ENCODE peak calls at places on chromosomes 4 and X, in ten cellular contexts. Z is fibroblast of lung, S is astrocyte, V is GM23248, N is H9, O is HCT116, E is Karpas-422, T is IMR-90, R is SK-N-SH, Q is K562. K is an unnamed sample.

GRCh38 chrX:40109288-40110008 is 11.7 kb upstream of the BCOR start:
- DNase-seq in N (peak), V (peak), T (peak), Q (peak), Z (peak), O (no peak), E (peak), R (peak), S (no peak), K (peak)

GRCh38 chr4:158624889-158625478 is 46.7 kb downstream of the C4orf46 start:
- DNase-seq in N (peak), O (peak), S (peak), E (peak), Z (peak), Q (peak), V (peak), R (peak), T (peak), K (peak)

GRCh38 chr4:152328595-152328994 is 207.3 kb downstream of the FBXW7 start:
- DNase-seq in V (peak), Q (no peak), R (no peak), Z (peak), O (peak), S (no peak), E (no peak), T (no peak), N (no peak), K (no peak)

GRCh38 chrX:129077384-129077783 is 445.9 kb downstream of the SMARCA1 start:
- DNase-seq in T (no peak), E (no peak), V (no peak), Z (no peak), S (no peak), Q (no peak), O (no peak), N (no peak), R (no peak), K (no peak)

GRCh38 chr4:129387666-129388065 is 291.7 kb downstream of the C4orf33 start:
- DNase-seq in N (no peak), Q (no peak), T (no peak), V (no peak), E (no peak), O (no peak), Z (no peak), S (no peak), R (no peak), K (no peak)

GRCh38 chrX:107107459-107107858 is 11.2 kb downstream of the RBM41 start:
- DNase-seq in E (no peak), O (no peak), N (no peak), S (peak), V (no peak), Z (no peak), Q (no peak), R (no peak), T (no peak), K (no peak)

GRCh38 chr4:88957570-88957969 is 99.4 kb downstream of the FAM13A start:
- DNase-seq in E (no peak), R (no peak), O (no peak), Z (peak), V (no peak), T (no peak), N (no peak), Q (no peak), S (no peak), K (no peak)

GRCh38 chr4:78075986-78076385 is 18.9 kb downstream of the FRAS1 start:
- DNase-seq in E (no peak), R (no peak), O (no peak), Z (no peak), V (no peak), T (no peak), N (no peak), Q (no peak), S (no peak), K (no peak)

GRCh38 chrX:78527263-78527662 is 131.9 kb downstream of the RTL3 start:
- DNase-seq in Q (no peak), V (peak), R (no peak), N (no peak), O (no peak), S (peak), E (no peak), Z (no peak), T (peak), K (no peak)

GRCh38 chr4:100786481-100786880 is 268.7 kb upstream of the EMCN start:
- DNase-seq in R (no peak), S (peak), E (no peak), N (no peak), O (no peak), Z (no peak), V (no peak), T (no peak), Q (no peak), K (peak)

GRCh38 chr4:133148690-133149363 is at the start of gene PCDH10:
- DNase-seq in V (peak), N (peak), R (peak), Z (peak), S (peak), E (no peak), T (peak), Q (peak), O (no peak), K (peak)

GRCh38 chr4:133146574-133147198 is 2.4 kb upstream of the PCDH10 start:
- DNase-seq in Q (peak), R (peak), O (no peak), N (peak), E (no peak), V (peak), Z (peak), T (peak), S (peak), K (peak)

GRCh38 chr4:133147922-133148689 is 988 bp upstream of the PCDH10 start:
- DNase-seq in Q (no peak), N (peak), T (peak), V (peak), R (peak), S (peak), E (no peak), Z (peak), O (no peak), K (peak)

GRCh38 chr4:133146192-133146573 is 2.9 kb upstream of the PCDH10 start:
- DNase-seq in T (no peak), R (no peak), Z (no peak), Q (no peak), S (no peak), O (no peak), E (no peak), N (no peak), V (no peak), K (no peak)

DNA sequence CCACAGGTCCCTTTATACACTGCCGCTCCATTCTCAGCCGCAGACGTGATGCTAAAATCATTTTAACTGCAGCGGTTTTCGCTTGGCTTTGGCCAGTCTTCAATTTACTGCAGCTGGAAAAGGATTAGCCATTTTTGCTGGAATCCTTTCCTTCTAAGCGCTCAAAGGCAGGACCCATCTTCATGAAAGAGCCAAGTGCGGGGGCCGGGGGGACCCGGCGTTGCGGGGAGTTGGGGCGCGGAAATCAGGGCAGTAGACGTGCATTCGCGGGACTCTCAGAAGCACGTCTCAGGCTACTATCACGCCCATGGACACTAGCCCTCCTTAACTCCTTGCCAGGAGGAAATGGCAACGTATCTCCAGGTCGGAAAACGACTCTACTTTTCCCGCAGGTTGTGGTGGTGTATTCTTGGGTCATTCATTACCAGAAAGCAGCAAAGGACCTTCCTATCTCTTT is 1.7 kb upstream of the PCDH10 start:
- DNase-seq in S (no peak), V (no peak), Q (no peak), T (no peak), E (no peak), N (no peak), O (no peak), R (no peak), Z (no peak), K (no peak)
- H2AFZ ChIP-seq in S (peak), V (peak), Q (no peak), T (no peak), E (no peak), N (no peak), O (no peak), R (no peak), Z (peak), K (peak)

GRCh38 chr4:76374744-76375143 is 46.2 kb downstream of the CCDC158 start:
- DNase-seq in Q (no peak), S (peak), V (peak), N (no peak), R (no peak), T (no peak), O (no peak), E (no peak), Z (no peak), K (no peak)

GRCh38 chr4:76375703-76376102 is 45.2 kb downstream of the CCDC158 start:
- DNase-seq in Z (no peak), S (no peak), V (no peak), N (no peak), Q (no peak), T (no peak), E (no peak), O (no peak), R (no peak), K (no peak)

GRCh38 chr4:76376534-76376933 is 44.4 kb downstream of the CCDC158 start:
- DNase-seq in E (no peak), Z (no peak), R (no peak), Q (no peak), S (no peak), T (no peak), V (no peak), O (no peak), N (no peak), K (no peak)

GRCh38 chr4:76377922-76378321 is 43.0 kb downstream of the CCDC158 start:
- DNase-seq in Q (peak), E (peak), V (peak), S (peak), Z (peak), O (peak), R (peak), N (no peak), T (peak), K (no peak)

GRCh38 chr4:76377481-76377901 is 43.5 kb downstream of the CCDC158 start:
- DNase-seq in S (no peak), R (no peak), T (no peak), N (no peak), Z (no peak), O (no peak), Q (no peak), V (no peak), E (no peak), K (no peak)
- H2AFZ ChIP-seq in S (no peak), R (no peak), T (no peak), N (no peak), Z (no peak), O (peak), Q (peak), V (no peak), E (no peak), K (no peak)

DNA sequence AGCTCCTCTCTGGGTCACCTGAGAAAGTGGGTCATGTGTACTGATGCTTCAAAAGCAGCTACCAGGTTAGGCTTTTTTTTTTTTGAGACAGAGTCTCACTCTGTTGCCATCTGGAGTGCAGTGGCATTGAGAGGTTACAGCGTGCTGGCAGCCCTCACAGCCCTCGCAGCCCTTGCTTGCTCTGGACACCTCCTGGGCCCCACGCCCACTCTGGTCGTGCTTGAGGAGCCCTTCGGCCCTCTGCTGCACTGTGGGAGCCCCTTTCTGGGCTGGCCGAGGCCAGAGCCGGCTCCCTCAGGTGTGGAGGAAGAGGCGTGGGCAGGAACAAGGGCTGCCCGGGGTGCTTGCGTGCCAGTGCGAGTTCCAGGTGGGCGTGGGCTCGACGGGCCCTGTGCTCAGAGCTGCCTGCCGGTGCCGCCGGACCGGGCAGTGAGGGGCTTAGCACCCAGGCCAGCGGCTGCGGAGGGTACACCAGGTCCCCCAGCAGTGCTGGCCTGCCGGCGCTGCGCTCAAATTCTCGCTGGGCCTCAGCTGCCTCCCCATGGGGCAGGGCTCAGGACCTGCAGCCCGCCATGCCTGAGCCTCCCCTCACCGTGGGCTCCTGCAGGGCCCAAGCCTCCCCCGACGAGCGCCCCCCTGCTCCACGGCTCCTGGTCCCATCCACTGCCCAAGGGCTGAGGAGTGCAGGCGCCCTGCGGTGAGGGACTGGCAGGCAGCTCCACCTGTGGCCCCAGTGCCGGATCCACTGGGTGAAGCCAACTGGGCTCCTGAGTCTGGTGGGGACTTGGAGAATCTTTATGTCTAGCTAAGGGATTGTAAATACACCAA is 49.3 kb upstream of the IL21 start:
- DNase-seq in O (no peak), Q (no peak), N (no peak), Z (no peak), E (no peak), S (no peak), R (no peak), T (no peak), V (no peak), K (no peak)
- H2AFZ ChIP-seq in O (no peak), Q (no peak), N (no peak), Z (no peak), E (no peak), S (no peak), R (no peak), T (peak), V (no peak), K (no peak)

DNA sequence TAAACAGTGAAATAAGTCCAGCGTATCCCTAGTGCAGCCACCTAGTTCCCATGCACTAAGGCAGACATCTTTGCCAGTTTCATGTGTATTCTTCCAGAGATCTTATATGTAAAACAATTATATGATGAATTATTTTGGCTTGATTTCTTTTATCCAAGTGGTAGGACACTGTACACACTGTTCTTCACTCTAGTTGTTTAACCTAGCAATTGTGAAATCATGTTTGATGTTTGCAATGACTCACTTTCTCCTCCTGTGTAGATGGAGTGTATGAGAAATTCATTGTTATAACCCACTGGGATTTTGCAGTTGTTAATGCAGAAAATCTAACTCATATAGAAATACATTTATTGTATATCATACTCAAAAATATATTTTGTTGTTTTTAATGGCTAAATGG is 17.5 kb upstream of the TBC1D1 start:
- DNase-seq in O (no peak), V (peak), E (no peak), N (no peak), S (peak), R (no peak), Z (peak), T (peak), Q (no peak), K (peak)
- H2AFZ ChIP-seq in O (no peak), V (no peak), E (no peak), N (no peak), S (no peak), R (no peak), Z (no peak), T (no peak), Q (no peak), K (no peak)

GRCh38 chrX:24463077-24463476 is 2.0 kb upstream of the PDK3 start:
- DNase-seq in N (no peak), O (no peak), R (no peak), V (no peak), S (no peak), T (no peak), Q (no peak), E (no peak), Z (no peak), K (no peak)
- H2AFZ ChIP-seq in N (no peak), O (no peak), R (no peak), V (no peak), S (no peak), T (no peak), Q (no peak), E (no peak), Z (no peak), K (no peak)

GRCh38 chr4:164902608-164903007 is 25.6 kb downstream of the APELA start:
- DNase-seq in S (no peak), Z (no peak), V (no peak), R (no peak), T (no peak), N (no peak), O (no peak), E (no peak), Q (no peak), K (no peak)
- H2AFZ ChIP-seq in S (no peak), Z (no peak), V (no peak), R (no peak), T (no peak), N (no peak), O (no peak), E (no peak), Q (no peak), K (no peak)

GRCh38 chrX:44344687-44345086 is 1.2 kb upstream of the EFHC2 start:
- DNase-seq in Z (no peak), T (no peak), Q (peak), V (no peak), S (no peak), R (no peak), E (no peak), O (no peak), N (no peak), K (no peak)
- H2AFZ ChIP-seq in Z (no peak), T (no peak), Q (peak), V (peak), S (no peak), R (no peak), E (no peak), O (no peak), N (no peak), K (peak)

GRCh38 chr4:79852305-79852730 is 220.7 kb downstream of the ANTXR2 start:
- DNase-seq in N (peak), Z (peak), O (peak), R (no peak), Q (no peak), E (no peak), V (peak), S (peak), T (peak), K (no peak)

GRCh38 chr4:79856196-79856595 is 216.8 kb downstream of the ANTXR2 start:
- DNase-seq in N (no peak), Q (no peak), S (no peak), O (no peak), Z (no peak), V (no peak), E (no peak), R (no peak), T (no peak), K (no peak)

GRCh38 chr4:79848329-79848728 is 224.7 kb downstream of the ANTXR2 start:
- DNase-seq in V (no peak), Q (no peak), E (no peak), R (no peak), T (no peak), Z (no peak), O (no peak), N (no peak), S (no peak), K (no peak)

GRCh38 chr4:79855081-79855480 is 217.9 kb downstream of the ANTXR2 start:
- DNase-seq in N (no peak), R (no peak), O (no peak), V (peak), S (no peak), T (peak), E (no peak), Z (peak), Q (no peak), K (no peak)

DNA sequence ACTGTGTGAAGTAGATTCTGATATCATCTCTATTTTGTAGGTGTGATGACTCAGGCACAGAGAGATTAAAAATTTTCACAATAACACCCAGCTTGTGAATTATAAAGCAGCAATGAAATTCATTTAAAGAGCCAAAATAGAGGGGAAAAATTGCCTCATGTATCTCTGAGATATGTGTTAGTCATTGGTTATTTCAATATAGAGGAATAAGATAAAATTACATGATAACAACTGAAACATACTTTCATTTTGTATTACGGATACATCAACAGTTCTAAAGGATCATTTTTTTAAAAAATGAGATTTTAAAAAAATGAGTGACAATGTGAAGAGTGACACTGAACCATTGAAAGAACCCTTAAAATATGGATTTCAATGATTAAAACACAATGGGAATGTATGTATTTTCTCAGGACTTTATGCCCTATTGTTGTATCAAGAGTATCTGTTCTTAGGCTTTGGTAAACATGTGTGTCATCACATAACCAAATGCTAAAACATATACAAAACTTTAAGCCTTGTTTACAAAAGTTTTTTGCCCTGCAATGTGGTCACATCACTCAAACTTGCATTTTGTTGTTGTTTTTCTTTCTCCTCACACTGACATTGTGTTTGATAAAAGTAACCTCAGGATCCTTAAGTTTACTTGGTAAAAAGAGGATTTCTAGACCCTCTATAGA is 221.3 kb downstream of the ANTXR2 start:
- DNase-seq in Z (peak), N (no peak), V (peak), R (no peak), Q (no peak), T (peak), E (no peak), O (no peak), S (peak), K (no peak)
- H2AFZ ChIP-seq in Z (peak), N (no peak), V (peak), R (peak), Q (peak), T (no peak), E (no peak), O (no peak), S (peak), K (peak)

DNA sequence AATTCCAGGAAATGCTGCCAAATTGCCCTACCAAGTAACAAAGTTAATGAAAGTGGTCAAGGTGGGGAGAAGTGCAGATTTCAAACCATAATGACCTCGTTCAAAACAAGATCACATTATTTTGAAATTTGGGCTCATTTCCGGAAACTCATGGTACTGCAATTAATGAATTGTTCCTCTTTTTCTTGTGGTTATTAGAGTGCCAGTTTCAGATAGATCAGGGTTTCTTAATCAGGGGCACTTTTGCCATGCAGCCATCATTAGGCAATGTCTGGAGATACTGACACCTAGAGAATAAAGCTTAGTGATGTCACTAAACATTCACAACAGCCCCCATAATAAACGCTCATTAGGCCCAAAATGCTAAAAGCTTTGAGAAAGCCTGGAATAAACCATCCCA is 381.5 kb upstream of the GALNT7 start:
- DNase-seq in Z (no peak), T (no peak), N (no peak), O (no peak), R (no peak), S (no peak), V (no peak), Q (no peak), E (no peak), K (no peak)
- H2AFZ ChIP-seq in Z (no peak), T (no peak), N (no peak), O (no peak), R (no peak), S (no peak), V (no peak), Q (no peak), E (no peak), K (no peak)